ENCODE peak calls at places on chromosome 18, in nine cellular contexts. F is left cardiac atrium; X is frontal cortex; T is GM13977; U is A673; C is glutamatergic neuron; J is 8988T; I is CD4-positive, alpha-beta memory T cell; H is stomach. Y is an unnamed sample.

GRCh38 chr18:21099442-21099841 is 12.2 kb downstream of the ROCK1 start:
- DNase-seq in F (no peak), X (no peak), T (no peak), U (no peak), C (no peak), J (no peak), I (no peak), H (no peak), Y (no peak)

GRCh38 chr18:50629148-50629631 is 69.3 kb downstream of the MAPK4 start:
- DNase-seq in F (no peak), X (no peak), T (no peak), U (peak; percentile 37), C (no peak), J (no peak), I (no peak), H (no peak), Y (no peak)

GRCh38 chr18:7370375-7370774 is 139.5 kb downstream of the LRRC30 start:
- DNase-seq in F (peak; percentile 76), X (no peak), T (no peak), U (no peak), C (peak; percentile 48), J (no peak), I (no peak), H (no peak), Y (no peak)

GRCh38 chr18:35117951-35118411 is 76.8 kb downstream of the MAPRE2 start:
- DNase-seq in F (no peak), X (no peak), T (no peak), U (no peak), C (no peak), J (no peak), I (no peak), H (no peak), Y (no peak)

GRCh38 chr18:28995319-28995718 is 818.4 kb upstream of the CDH2 start:
- DNase-seq in F (no peak), X (no peak), T (no peak), U (no peak), C (no peak), J (no peak), I (no peak), H (no peak), Y (no peak)

GRCh38 chr18:80191907-80192652 is 55.2 kb downstream of the PARD6G start:
- DNase-seq in F (no peak), X (no peak), T (peak; percentile 23), U (no peak), C (no peak), J (no peak), I (no peak), H (no peak), Y (no peak)

GRCh38 chr18:59075923-59076322 is 63.8 kb upstream of the SEC11C start:
- DNase-seq in F (no peak), X (no peak), T (no peak), U (peak; percentile 77), C (no peak), J (no peak), I (no peak), H (no peak), Y (no peak)

GRCh38 chr18:59954746-59955145 is 55.0 kb downstream of the PMAIP1 start:
- DNase-seq in F (no peak), X (no peak), T (no peak), U (no peak), C (no peak), J (no peak), I (no peak), H (no peak), Y (no peak)

GRCh38 chr18:77061946-77062517 is 70.6 kb downstream of the MBP start:
- DNase-seq in F (no peak), X (no peak), T (peak; percentile 49), U (no peak), C (no peak), J (no peak), I (no peak), H (no peak), Y (no peak)

GRCh38 chr18:69974365-69974764 is 26.7 kb upstream of the CD226 start:
- DNase-seq in F (no peak), X (no peak), T (no peak), U (no peak), C (no peak), J (no peak), I (no peak), H (no peak), Y (no peak)

Y was measured in germinal center.